ENCODE peak calls at places on chromosomes 13 and 19, in six cellular contexts. S, J, G, W, H and C are unnamed samples.

GRCh38 chr13:85693889-85694511 is 105.2 kb downstream of the SLITRK6 start:
- DNase-seq in S (no peak), J (no peak), G (peak), W (no peak), H (no peak), C (no peak)

GRCh38 chr19:55588738-55589137 is 8.1 kb upstream of the ZNF579 start:
- DNase-seq in S (no peak), J (no peak), G (no peak), W (no peak), H (no peak), C (no peak)

GRCh38 chr19:709196-709964 is 645 bp downstream of the PALM start:
- DNase-seq in S (no peak), J (no peak), G (peak), W (no peak), H (no peak), C (no peak)

GRCh38 chr19:11657307-11657706 is 60.0 kb downstream of the ZNF627 start:
- DNase-seq in S (no peak), J (no peak), G (no peak), W (no peak), H (no peak), C (no peak)

GRCh38 chr19:42560731-42561130 is 32.5 kb upstream of the CEACAM1 start:
- DNase-seq in S (no peak), J (no peak), G (no peak), W (no peak), H (no peak), C (no peak)

GRCh38 chr19:30788105-30788765 is 416.1 kb downstream of the ZNF536 start:
- DNase-seq in S (no peak), J (no peak), G (no peak), W (no peak), H (no peak), C (no peak)

GRCh38 chr19:6925801-6926751 is 38.7 kb downstream of the ADGRE1 start:
- DNase-seq in S (peak), J (no peak), G (no peak), W (no peak), H (no peak), C (no peak)

GRCh38 chr13:37127706-37128241 is 22.3 kb upstream of the CSNK1A1L start:
- DNase-seq in S (no peak), J (peak), G (peak), W (no peak), H (no peak), C (no peak)

GRCh38 chr13:98528663-98529064 is 48.2 kb downstream of the STK24 start:
- DNase-seq in S (no peak), J (no peak), G (no peak), W (no peak), H (no peak), C (no peak)

GRCh38 chr13:30752201-30752797 is 17.0 kb downstream of the ALOX5AP start:
- DNase-seq in S (no peak), J (no peak), G (peak), W (no peak), H (peak), C (no peak)

GRCh38 chr19:440391-441212 is 20.2 kb downstream of the SHC2 start:
- DNase-seq in S (no peak), J (no peak), G (no peak), W (no peak), H (no peak), C (no peak)

GRCh38 chr13:44347905-44348304 is 25.7 kb upstream of the SERP2 start:
- DNase-seq in S (no peak), J (no peak), G (peak), W (no peak), H (no peak), C (no peak)

GRCh38 chr19:11450570-11451326 is 15.3 kb downstream of the PRKCSH start:
- DNase-seq in S (no peak), J (no peak), G (no peak), W (no peak), H (no peak), C (no peak)

GRCh38 chr19:53485046-53486004 is 17.8 kb downstream of the ZNF813 start:
- DNase-seq in S (no peak), J (no peak), G (no peak), W (no peak), H (no peak), C (no peak)

GRCh38 chr19:15316498-15316897 is 15.8 kb downstream of the BRD4 start:
- DNase-seq in S (no peak), J (no peak), G (peak), W (no peak), H (no peak), C (no peak)

GRCh38 chr13:113489549-113490495 is 689 bp downstream of the DCUN1D2 start:
- DNase-seq in S (peak), J (peak), G (peak), W (peak), H (no peak), C (no peak)

GRCh38 chr19:1453525-1454371 is 3.8 kb downstream of the APC2 start:
- DNase-seq in S (no peak), J (no peak), G (no peak), W (no peak), H (no peak), C (no peak)

GRCh38 chr19:4267101-4267900 is 11.8 kb upstream of the SHD start:
- DNase-seq in S (peak), J (peak), G (peak), W (peak), H (peak), C (no peak)

GRCh38 chr19:51354103-51354741 is 12.0 kb downstream of the ETFB start:
- DNase-seq in S (no peak), J (no peak), G (no peak), W (no peak), H (no peak), C (no peak)

GRCh38 chr13:40076765-40077362 is 421.4 kb downstream of the COG6 start:
- DNase-seq in S (no peak), J (no peak), G (no peak), W (no peak), H (no peak), C (no peak)

GRCh38 chr13:109673477-109673876 is 112.9 kb downstream of the IRS2 start:
- DNase-seq in S (no peak), J (no peak), G (peak), W (no peak), H (no peak), C (no peak)